ENCODE peak calls at places on chromosomes 5 and 9, in four cellular contexts. F is left ventricle myocardium inferior, Q is tibial nerve, C is right atrium auricular region. T is an unnamed sample.

GRCh38 chr9:123834218-123834906 is 95.6 kb downstream of the DENND1A start:
- DNase-seq in F (no peak), Q (no peak), C (no peak), T (no peak)

GRCh38 chr5:96651948-96652753 is 10.0 kb upstream of the CAST start:
- DNase-seq in F (no peak), Q (no peak), C (no peak), T (no peak)

GRCh38 chr5:17167171-17167891 is 50.1 kb upstream of the BASP1 start:
- DNase-seq in F (no peak), Q (no peak), C (no peak), T (no peak)

GRCh38 chr5:94304146-94304545 is 314.3 kb downstream of the KIAA0825 start:
- DNase-seq in F (no peak), Q (no peak), C (no peak), T (no peak)

GRCh38 chr5:67287795-67288194 is 91.2 kb upstream of the CD180 start:
- DNase-seq in F (no peak), Q (no peak), C (no peak), T (no peak)

GRCh38 chr9:106860731-106861584 is 2.0 kb upstream of the ZNF462 start:
- DNase-seq in F (peak), Q (peak), C (no peak), T (peak)

GRCh38 chr5:775960-776861 is 8.3 kb downstream of the ZDHHC11B start:
- DNase-seq in F (no peak), Q (no peak), C (no peak), T (no peak)

GRCh38 chr5:144205141-144205551 is 34.5 kb downstream of the KCTD16 start:
- DNase-seq in F (peak), Q (no peak), C (no peak), T (no peak)

GRCh38 chr9:134455951-134456739 is 129.9 kb downstream of the RXRA start:
- DNase-seq in F (peak), Q (peak), C (peak), T (peak)

GRCh38 chr9:123990427-123990826 is 21.1 kb upstream of the LHX2 start:
- DNase-seq in F (no peak), Q (no peak), C (no peak), T (no peak)

GRCh38 chr5:154598021-154598420 is 120.0 kb upstream of the HAND1 start:
- DNase-seq in F (no peak), Q (no peak), C (no peak), T (no peak)

GRCh38 chr5:95327211-95327610 is 42.3 kb upstream of the MCTP1 start:
- DNase-seq in F (no peak), Q (no peak), C (no peak), T (no peak)

GRCh38 chr9:79003514-79003913 is 568.3 kb upstream of the TLE4 start:
- DNase-seq in F (no peak), Q (no peak), C (no peak), T (no peak)

GRCh38 chr5:40409600-40409999 is 270.1 kb upstream of the PTGER4 start:
- DNase-seq in F (no peak), Q (no peak), C (no peak), T (no peak)

GRCh38 chr5:180873628-180874520 is 12.8 kb upstream of the ZFP62 start:
- DNase-seq in F (no peak), Q (no peak), C (no peak), T (no peak)

GRCh38 chr5:61974680-61975079 is 331.3 kb upstream of the KIF2A start:
- DNase-seq in F (no peak), Q (no peak), C (no peak), T (no peak)

GRCh38 chr9:113463418-113464285 is at the start of gene RGS3:
- DNase-seq in F (peak), Q (no peak), C (peak), T (peak)

GRCh38 chr5:95191330-95191729 is 93.6 kb downstream of the MCTP1 start:
- DNase-seq in F (no peak), Q (no peak), C (no peak), T (no peak)

GRCh38 chr5:176381423-176381822 is 7.0 kb downstream of the NOP16 start:
- DNase-seq in F (no peak), Q (no peak), C (no peak), T (no peak)

GRCh38 chr5:20276061-20276958 is 288.3 kb upstream of the CDH18 start:
- DNase-seq in F (no peak), Q (no peak), C (no peak), T (no peak)

DNA sequence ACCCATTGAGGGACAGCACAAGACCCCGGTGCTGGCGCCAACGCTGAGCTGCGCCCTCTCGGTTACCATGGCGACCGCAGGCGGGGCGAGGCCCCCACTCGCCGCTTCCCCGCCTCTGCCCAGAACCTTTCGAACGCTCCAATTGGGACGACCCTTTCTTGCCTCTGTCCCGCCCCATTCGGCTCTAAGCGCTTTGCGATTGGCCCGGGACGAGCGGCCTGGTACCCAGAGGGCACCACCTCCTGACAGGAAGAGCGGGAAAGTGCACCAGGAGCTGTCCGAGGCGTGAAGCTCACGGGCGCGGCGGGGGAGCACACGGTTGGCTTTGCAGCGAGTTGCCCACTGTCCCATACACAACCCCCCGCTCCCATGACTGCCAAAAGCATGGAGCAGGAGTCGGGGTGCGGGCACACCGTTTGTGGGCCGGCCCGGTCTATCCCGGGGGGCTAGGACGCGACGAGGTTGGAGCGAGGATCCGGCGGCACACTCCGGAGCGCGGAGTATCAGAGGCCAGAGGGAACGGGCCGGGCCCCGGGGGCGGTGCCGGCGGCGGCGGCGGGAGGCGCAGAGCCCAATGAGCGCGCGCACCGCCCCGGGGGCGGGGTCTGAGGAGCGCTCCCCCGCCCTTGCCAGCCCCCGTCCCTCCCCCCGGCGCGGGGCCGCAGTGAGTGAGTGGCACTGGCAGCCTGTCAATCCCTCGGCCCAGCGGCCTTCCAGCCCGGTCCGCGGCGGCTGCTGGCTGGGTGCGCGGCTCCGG is 978 bp upstream of the PBX3 start:
- DNase-seq in F (peak), Q (peak), C (peak), T (peak)
- TF ChIP-seq CTCF in F (no peak), Q (no peak), C (no peak), T (no peak)

DNA sequence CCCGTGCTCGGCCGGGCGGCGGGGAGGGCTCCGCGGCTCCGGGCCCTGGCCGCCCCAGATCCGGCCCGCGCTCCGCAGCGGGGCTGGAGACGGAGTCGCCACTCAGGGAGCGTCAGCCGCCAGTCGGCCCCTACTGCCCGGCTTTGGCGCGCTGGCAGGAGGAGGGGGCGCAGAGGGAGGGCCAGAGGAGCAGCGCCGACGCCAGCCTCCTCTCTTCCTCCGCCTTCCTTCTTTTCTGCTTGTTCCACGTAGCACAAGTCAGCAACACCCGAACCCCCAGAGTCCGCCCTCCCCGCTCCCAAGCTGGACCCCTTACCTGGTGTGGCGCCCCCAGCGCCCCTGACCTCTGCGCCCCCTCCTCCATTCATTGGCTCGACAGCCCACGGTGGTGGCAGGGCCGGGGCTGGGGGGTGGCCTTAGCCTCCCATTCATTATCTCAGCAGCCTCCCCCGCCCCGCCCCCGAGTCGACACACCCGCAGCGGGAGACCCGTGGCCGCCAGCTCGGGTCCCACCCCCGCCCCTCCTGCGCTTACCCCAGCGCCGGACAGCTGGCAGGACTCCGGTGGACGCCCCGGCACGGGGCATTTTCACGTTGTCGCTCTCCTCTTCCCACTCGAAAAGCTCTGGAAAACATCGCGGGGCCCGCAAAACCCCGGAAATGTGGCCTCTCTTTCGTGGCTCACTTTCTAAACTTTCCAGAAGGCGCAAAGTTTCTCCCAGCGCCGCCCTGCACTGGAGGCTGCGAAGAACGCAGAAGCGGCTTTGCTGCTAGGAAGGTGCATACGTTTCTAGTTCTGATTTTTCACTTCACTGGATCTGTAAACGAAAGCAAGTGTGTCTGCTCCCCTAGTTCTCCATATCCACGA is at the start of gene LPAR1:
- DNase-seq in F (peak), Q (peak), C (peak), T (peak)
- H3K27ac ChIP-seq in F (peak), Q (peak), C (peak), T (peak)

GRCh38 chr9:37424204-37424685 is 1.7 kb downstream of the GRHPR start:
- DNase-seq in F (no peak), Q (no peak), C (no peak), T (no peak)
- H3K4me3 ChIP-seq in F (peak), Q (no peak), C (no peak), T (no peak)

GRCh38 chr9:112002847-112003457 is 106.3 kb downstream of the UGCG start:
- DNase-seq in F (no peak), Q (no peak), C (no peak), T (no peak)

GRCh38 chr9:111999319-111999718 is 102.7 kb downstream of the UGCG start:
- DNase-seq in F (no peak), Q (no peak), C (peak), T (no peak)

GRCh38 chr9:112003538-112003937 is 106.9 kb downstream of the UGCG start:
- DNase-seq in F (no peak), Q (no peak), C (no peak), T (no peak)

GRCh38 chr9:112002131-112002846 is 105.7 kb downstream of the UGCG start:
- DNase-seq in F (no peak), Q (no peak), C (no peak), T (no peak)

GRCh38 chr9:112000743-112001142 is 104.1 kb downstream of the UGCG start:
- DNase-seq in F (no peak), Q (no peak), C (peak), T (no peak)
- TF ChIP-seq CTCF in F (no peak), Q (no peak), C (no peak), T (no peak)

GRCh38 chr9:98210435-98210834 is 18.0 kb upstream of the CORO2A start:
- DNase-seq in F (no peak), Q (no peak), C (no peak), T (no peak)
- H3K27ac ChIP-seq in F (no peak), Q (no peak), C (no peak), T (peak)

GRCh38 chr5:54186108-54186507 is 124.3 kb downstream of the ARL15 start:
- DNase-seq in F (no peak), Q (no peak), C (no peak), T (no peak)
- H3K4me3 ChIP-seq in F (no peak), Q (no peak), C (no peak), T (no peak)

GRCh38 chr9:6049798-6050197 is 34.4 kb upstream of the RANBP6 start:
- DNase-seq in F (no peak), Q (no peak), C (no peak), T (no peak)
- TF ChIP-seq CTCF in F (no peak), Q (no peak), C (no peak), T (no peak)

DNA sequence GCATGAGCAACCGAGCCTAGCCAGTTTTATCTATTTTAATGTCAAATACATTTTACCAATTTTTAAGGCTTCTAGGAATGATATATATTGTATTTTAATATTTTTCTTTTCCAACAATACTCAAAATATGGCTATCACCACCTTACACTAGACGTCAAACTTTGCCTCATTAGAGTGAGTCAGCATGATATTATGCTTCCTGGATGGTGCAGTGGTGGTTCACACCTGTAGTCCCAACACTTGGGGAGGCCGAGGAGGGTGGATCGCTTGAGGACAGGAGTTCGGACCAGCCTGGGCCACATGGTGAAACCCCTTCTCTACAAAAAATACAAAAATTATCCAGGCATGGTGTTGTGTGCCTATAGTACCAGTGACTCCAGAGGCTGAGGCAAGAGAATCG is 7.3 kb upstream of the CDC14B start:
- DNase-seq in F (no peak), Q (no peak), C (no peak), T (no peak)
- H3K27ac ChIP-seq in F (no peak), Q (no peak), C (no peak), T (no peak)

T was measured in prostate gland.